ENCODE peak calls at places on chromosome 22, in five cellular contexts. One of them, this sample, is unnamed.

GRCh38 chr22:37604875-37605274 is 3.8 kb upstream of the GGA1 start:
- DNase-seq in ovary: no peak
- DNase-seq in A549: no peak
- DNase-seq in transverse colon: no peak
- DNase-seq in lower leg skin: no peak
- DNase-seq in this sample: no peak

GRCh38 chr22:17116931-17117330 is 4.2 kb downstream of the TMEM121B start:
- DNase-seq in transverse colon: no peak
- DNase-seq in lower leg skin: no peak
- DNase-seq in ovary: no peak
- DNase-seq in A549: no peak
- DNase-seq in this sample: no peak

GRCh38 chr22:17867160-17867785 is 93.0 kb upstream of the BID start:
- DNase-seq in transverse colon: peak
- DNase-seq in A549: no peak
- DNase-seq in lower leg skin: no peak
- DNase-seq in ovary: peak
- DNase-seq in this sample: no peak

GRCh38 chr22:19168088-19168890 is 10.2 kb downstream of the SLC25A1 start:
- DNase-seq in A549: no peak
- DNase-seq in lower leg skin: no peak
- DNase-seq in ovary: no peak
- DNase-seq in transverse colon: no peak
- DNase-seq in this sample: no peak

GRCh38 chr22:32494971-32495370 is 20.4 kb downstream of the FBXO7 start:
- DNase-seq in transverse colon: no peak
- DNase-seq in A549: no peak
- DNase-seq in lower leg skin: no peak
- DNase-seq in ovary: no peak
- DNase-seq in this sample: no peak

GRCh38 chr22:49355206-49355920 is 472.3 kb downstream of the BRD1 start:
- DNase-seq in ovary: no peak
- DNase-seq in lower leg skin: no peak
- DNase-seq in transverse colon: no peak
- DNase-seq in A549: no peak
- DNase-seq in this sample: no peak

GRCh38 chr22:21098099-21098671 is 52.4 kb downstream of the LRRC74B start:
- DNase-seq in transverse colon: no peak
- DNase-seq in A549: peak
- DNase-seq in lower leg skin: no peak
- DNase-seq in ovary: no peak
- DNase-seq in this sample: no peak

GRCh38 chr22:26502688-26503561 is 9.3 kb downstream of the TFIP11 start:
- DNase-seq in A549: peak
- DNase-seq in lower leg skin: no peak
- DNase-seq in ovary: no peak
- DNase-seq in transverse colon: peak
- DNase-seq in this sample: no peak

GRCh38 chr22:29071261-29072045 is 1.4 kb upstream of the KREMEN1 start:
- DNase-seq in ovary: peak
- DNase-seq in transverse colon: peak
- DNase-seq in lower leg skin: peak
- DNase-seq in A549: peak
- DNase-seq in this sample: no peak

GRCh38 chr22:49269928-49270327 is 557.7 kb downstream of the BRD1 start:
- DNase-seq in transverse colon: no peak
- DNase-seq in A549: no peak
- DNase-seq in ovary: no peak
- DNase-seq in lower leg skin: no peak
- DNase-seq in this sample: no peak

GRCh38 chr22:32565002-32565339 is 90.4 kb downstream of the FBXO7 start:
- DNase-seq in transverse colon: no peak
- DNase-seq in A549: no peak
- DNase-seq in ovary: no peak
- DNase-seq in lower leg skin: no peak
- DNase-seq in this sample: no peak

GRCh38 chr22:36344106-36344827 is 43.5 kb downstream of the MYH9 start:
- DNase-seq in ovary: no peak
- DNase-seq in transverse colon: no peak
- DNase-seq in A549: no peak
- DNase-seq in lower leg skin: no peak
- DNase-seq in this sample: no peak

GRCh38 chr22:46653596-46653995 is 33.4 kb downstream of the GRAMD4 start:
- DNase-seq in transverse colon: peak
- DNase-seq in lower leg skin: no peak
- DNase-seq in ovary: no peak
- DNase-seq in A549: no peak
- DNase-seq in this sample: no peak

GRCh38 chr22:27525711-27526110 is 275.8 kb downstream of the MN1 start:
- DNase-seq in ovary: no peak
- DNase-seq in A549: no peak
- DNase-seq in lower leg skin: no peak
- DNase-seq in transverse colon: no peak
- DNase-seq in this sample: no peak

GRCh38 chr22:26429458-26430238 is 588 bp downstream of the ASPHD2 start:
- DNase-seq in transverse colon: no peak
- DNase-seq in ovary: no peak
- DNase-seq in A549: no peak
- DNase-seq in lower leg skin: no peak
- DNase-seq in this sample: no peak

GRCh38 chr22:38017272-38017920 is 33.0 kb upstream of the SOX10 start:
- DNase-seq in lower leg skin: peak
- DNase-seq in A549: no peak
- DNase-seq in transverse colon: peak
- DNase-seq in ovary: peak
- DNase-seq in this sample: peak

GRCh38 chr22:36212896-36213295 is 11.3 kb upstream of the APOL4 start:
- DNase-seq in transverse colon: no peak
- DNase-seq in lower leg skin: no peak
- DNase-seq in A549: no peak
- DNase-seq in ovary: no peak
- DNase-seq in this sample: no peak

GRCh38 chr22:42844756-42845155 is 12.3 kb downstream of the ARFGAP3 start:
- DNase-seq in transverse colon: no peak
- DNase-seq in ovary: no peak
- DNase-seq in lower leg skin: no peak
- DNase-seq in A549: peak
- DNase-seq in this sample: no peak

GRCh38 chr22:38706885-38707180 is 1.1 kb downstream of the GTPBP1 start:
- DNase-seq in lower leg skin: no peak
- DNase-seq in A549: no peak
- DNase-seq in transverse colon: no peak
- DNase-seq in ovary: no peak
- DNase-seq in this sample: no peak

GRCh38 chr22:39496131-39496838 is 5.8 kb upstream of the MIEF1 start:
- DNase-seq in A549: peak
- DNase-seq in ovary: peak
- DNase-seq in lower leg skin: peak
- DNase-seq in transverse colon: peak
- DNase-seq in this sample: peak

GRCh38 chr22:41184679-41185078 is 20.4 kb upstream of the L3MBTL2 start:
- DNase-seq in A549: no peak
- DNase-seq in transverse colon: no peak
- DNase-seq in lower leg skin: no peak
- DNase-seq in ovary: no peak
- DNase-seq in this sample: no peak

GRCh38 chr22:42855726-42856125 is 1.3 kb downstream of the ARFGAP3 start:
- DNase-seq in transverse colon: no peak
- DNase-seq in lower leg skin: no peak
- DNase-seq in A549: no peak
- DNase-seq in ovary: no peak
- DNase-seq in this sample: no peak

GRCh38 chr22:29621761-29622526 is 18.5 kb downstream of the NF2 start:
- DNase-seq in lower leg skin: no peak
- DNase-seq in transverse colon: no peak
- DNase-seq in A549: peak
- DNase-seq in ovary: no peak
- DNase-seq in this sample: no peak

GRCh38 chr22:46575915-46576555 is 38.6 kb upstream of the CELSR1 start:
- DNase-seq in lower leg skin: no peak
- DNase-seq in transverse colon: peak
- DNase-seq in ovary: no peak
- DNase-seq in A549: peak
- DNase-seq in this sample: no peak

GRCh38 chr22:33896801-33897620 is 23.3 kb downstream of the LARGE1 start:
- DNase-seq in lower leg skin: no peak
- DNase-seq in A549: no peak
- DNase-seq in transverse colon: no peak
- DNase-seq in ovary: no peak
- DNase-seq in this sample: no peak

GRCh38 chr22:19807914-19808872 is 46.5 kb downstream of the GNB1L start:
- DNase-seq in A549: no peak
- DNase-seq in transverse colon: no peak
- DNase-seq in ovary: peak
- DNase-seq in lower leg skin: no peak
- DNase-seq in this sample: no peak

GRCh38 chr22:26762503-26763170 is 105.2 kb downstream of the MIAT start:
- DNase-seq in A549: peak
- DNase-seq in transverse colon: no peak
- DNase-seq in lower leg skin: no peak
- DNase-seq in ovary: no peak
- DNase-seq in this sample: no peak

GRCh38 chr22:17707526-17707925 is 66.7 kb downstream of the BID start:
- DNase-seq in transverse colon: no peak
- DNase-seq in A549: no peak
- DNase-seq in ovary: no peak
- DNase-seq in lower leg skin: no peak
- DNase-seq in this sample: no peak

GRCh38 chr22:35134637-35135036 is 68.7 kb downstream of the ISX start:
- DNase-seq in A549: no peak
- DNase-seq in transverse colon: peak
- DNase-seq in lower leg skin: no peak
- DNase-seq in ovary: no peak
- DNase-seq in this sample: no peak
- TF ChIP-seq POLR2A in A549: no peak
- TF ChIP-seq POLR2A in transverse colon: no peak
- TF ChIP-seq POLR2A in lower leg skin: no peak
- TF ChIP-seq POLR2A in ovary: no peak
- TF ChIP-seq POLR2A in this sample: no peak

DNA sequence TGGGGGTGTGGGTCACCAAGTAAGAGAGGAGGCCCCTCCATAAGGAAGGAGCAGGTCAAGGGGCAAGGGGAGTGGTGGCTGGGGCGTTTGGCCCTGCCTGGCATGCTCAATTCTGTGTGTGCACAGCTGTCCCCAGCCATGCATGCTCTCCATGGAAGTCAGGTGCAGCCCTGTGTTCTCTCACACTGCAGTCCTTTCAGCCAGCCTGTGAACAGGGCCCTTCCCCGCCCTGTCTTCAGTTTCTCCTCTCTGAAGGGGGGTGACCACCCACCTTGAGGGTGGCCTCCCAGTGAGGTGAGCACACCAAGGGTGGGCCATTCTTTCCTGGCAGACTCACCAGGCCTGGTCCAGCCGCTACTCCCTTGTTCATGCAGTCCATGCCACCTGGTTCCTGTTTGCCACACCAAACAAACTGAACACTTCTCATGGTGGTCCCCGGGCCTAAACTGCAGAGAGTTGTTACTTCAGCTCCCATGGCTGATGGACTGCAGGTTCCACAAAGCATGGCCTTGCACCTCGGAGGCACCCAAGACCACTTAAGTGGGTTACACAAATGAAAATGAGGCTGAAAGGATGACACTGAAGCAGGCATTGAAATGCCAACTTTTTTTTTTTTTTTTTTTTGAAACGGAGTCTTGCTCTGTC is 1.7 kb upstream of the CHCHD10 start:
- DNase-seq in transverse colon: no peak
- DNase-seq in A549: no peak
- DNase-seq in lower leg skin: no peak
- DNase-seq in ovary: no peak
- DNase-seq in this sample: no peak
- H3K4me3 ChIP-seq in transverse colon: no peak
- H3K4me3 ChIP-seq in A549: no peak
- H3K4me3 ChIP-seq in lower leg skin: no peak
- H3K4me3 ChIP-seq in ovary: no peak
- H3K4me3 ChIP-seq in this sample: no peak

GRCh38 chr22:50508897-50509296 is 873 bp downstream of the NCAPH2 start:
- DNase-seq in A549: no peak
- DNase-seq in ovary: no peak
- DNase-seq in lower leg skin: no peak
- DNase-seq in transverse colon: no peak
- DNase-seq in this sample: no peak

GRCh38 chr22:50507421-50507990 is at the start of gene LMF2:
- DNase-seq in lower leg skin: peak
- DNase-seq in transverse colon: peak
- DNase-seq in A549: no peak
- DNase-seq in ovary: peak
- DNase-seq in this sample: peak

GRCh38 chr22:50505776-50506610 is 1.5 kb downstream of the LMF2 start:
- DNase-seq in lower leg skin: no peak
- DNase-seq in transverse colon: no peak
- DNase-seq in A549: no peak
- DNase-seq in ovary: peak
- DNase-seq in this sample: no peak

GRCh38 chr22:50506611-50507420 is 686 bp downstream of the LMF2 start:
- DNase-seq in A549: no peak
- DNase-seq in lower leg skin: no peak
- DNase-seq in transverse colon: no peak
- DNase-seq in ovary: peak
- DNase-seq in this sample: no peak

DNA sequence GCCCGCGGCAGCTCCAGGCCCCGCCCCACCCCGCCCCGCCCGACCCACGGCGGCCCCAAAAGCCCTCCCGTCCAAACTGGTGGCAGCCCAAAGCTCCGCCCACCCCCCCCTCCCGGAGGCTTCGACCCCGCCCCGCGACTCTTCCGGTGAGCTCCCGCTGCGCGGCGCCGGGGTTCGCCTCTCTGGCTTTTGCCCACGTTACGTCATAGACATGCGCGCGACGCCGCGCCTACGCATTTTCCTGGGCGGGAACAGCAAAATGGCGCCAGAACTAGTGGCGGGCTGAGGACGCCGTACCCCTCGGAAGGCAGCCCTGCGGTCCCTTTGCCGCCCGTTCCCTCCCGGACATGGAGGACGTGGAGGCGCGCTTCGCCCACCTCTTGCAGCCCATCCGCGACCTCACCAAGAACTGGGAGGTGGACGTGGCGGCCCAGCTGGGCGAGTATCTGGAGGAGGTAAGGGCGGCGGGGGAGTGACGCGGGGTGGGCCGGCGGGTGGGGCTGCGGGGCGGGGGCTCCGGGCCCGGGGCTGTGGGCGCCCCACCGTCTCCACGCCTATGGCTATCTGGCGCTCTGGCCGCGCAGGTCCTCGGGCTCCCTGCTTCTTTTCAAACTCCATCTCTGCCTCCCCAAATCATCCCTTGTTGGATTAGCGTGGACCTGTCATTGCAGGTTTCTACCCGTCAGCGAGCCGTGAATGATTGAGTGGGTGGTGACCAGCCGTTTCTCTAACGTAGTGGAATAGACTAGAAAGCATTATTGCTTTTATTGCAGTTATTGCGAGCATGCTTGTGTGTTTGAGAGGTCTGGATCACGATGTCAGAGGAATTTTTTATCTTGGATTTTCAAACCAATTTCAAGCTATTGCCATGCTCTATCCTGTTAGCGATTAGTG is at the start of gene NCAPH2:
- DNase-seq in A549: peak
- DNase-seq in lower leg skin: peak
- DNase-seq in ovary: peak
- DNase-seq in transverse colon: peak
- DNase-seq in this sample: peak
- TF ChIP-seq POLR2A in A549: peak
- TF ChIP-seq POLR2A in lower leg skin: no peak
- TF ChIP-seq POLR2A in ovary: peak
- TF ChIP-seq POLR2A in transverse colon: peak
- TF ChIP-seq POLR2A in this sample: peak

GRCh38 chr22:31085928-31086327 is 4.8 kb downstream of the SMTN start:
- DNase-seq in transverse colon: no peak
- DNase-seq in A549: no peak
- DNase-seq in ovary: no peak
- DNase-seq in lower leg skin: no peak
- DNase-seq in this sample: no peak
- H3K4me3 ChIP-seq in transverse colon: no peak
- H3K4me3 ChIP-seq in A549: no peak
- H3K4me3 ChIP-seq in ovary: no peak
- H3K4me3 ChIP-seq in lower leg skin: no peak
- H3K4me3 ChIP-seq in this sample: no peak

This sample was measured in tibial nerve.